ENCODE peak calls at places on chromosomes 5 and 9, in five cellular contexts. X is cardiac muscle cell, O is EL, I is GM19239, E is brain pericyte. W is an unnamed sample.

GRCh38 chr5:140366770-140367630 is 7.0 kb downstream of the SLC4A9 start:
- DNase-seq in X (no peak), E (no peak), O (no peak), I (no peak), W (no peak)

GRCh38 chr9:131483319-131484050 is 19.2 kb upstream of the POMT1 start:
- DNase-seq in O (no peak), E (no peak), X (no peak), I (no peak), W (no peak)

GRCh38 chr9:12718482-12719026 is 25.4 kb downstream of the TYRP1 start:
- DNase-seq in O (peak), E (no peak), X (peak), I (no peak), W (no peak)

GRCh38 chr9:96317335-96317980 is 15.5 kb upstream of the HSD17B3 start:
- DNase-seq in X (peak), E (peak), O (peak), I (no peak), W (peak)

GRCh38 chr5:98464737-98465330 is 308.6 kb upstream of the RGMB start:
- DNase-seq in E (no peak), I (no peak), O (no peak), X (no peak), W (no peak)

GRCh38 chr5:18745988-18746615 is 1111.8 kb downstream of the TAF11L14 start:
- DNase-seq in O (peak), I (peak), X (no peak), E (no peak), W (peak)

GRCh38 chr5:112957970-112958773 is 18.4 kb upstream of the DCP2 start:
- DNase-seq in I (peak), X (no peak), E (peak), O (peak), W (peak)

GRCh38 chr5:132451387-132451786 is 39.2 kb downstream of the IRF1 start:
- DNase-seq in E (no peak), X (no peak), O (no peak), I (no peak), W (no peak)

GRCh38 chr5:50717615-50718014 is 51.2 kb downstream of the PARP8 start:
- DNase-seq in I (peak), X (no peak), O (no peak), E (no peak), W (no peak)

GRCh38 chr5:171537463-171537862 is 118.0 kb downstream of the FGF18 start:
- DNase-seq in E (no peak), O (peak), I (no peak), X (no peak), W (no peak)

GRCh38 chr5:135979510-135979909 is 24.7 kb upstream of the LECT2 start:
- DNase-seq in I (no peak), X (no peak), O (peak), E (peak), W (no peak)

GRCh38 chr5:130992095-130992494 is 173.0 kb downstream of the HINT1 start:
- DNase-seq in I (no peak), E (no peak), O (peak), X (no peak), W (no peak)

GRCh38 chr5:68464424-68464823 is 248.9 kb downstream of the PIK3R1 start:
- DNase-seq in E (peak), I (no peak), X (no peak), O (peak), W (no peak)

GRCh38 chr5:86909461-86909881 is 291.7 kb downstream of the COX7C start:
- DNase-seq in O (peak), I (no peak), X (no peak), E (no peak), W (no peak)

GRCh38 chr5:30749971-30750370 is 443.5 kb upstream of the CDH6 start:
- DNase-seq in I (no peak), O (no peak), E (no peak), X (no peak), W (no peak)

GRCh38 chr9:132128191-132128590 is 33.7 kb upstream of the NTNG2 start:
- DNase-seq in E (no peak), O (no peak), I (no peak), X (no peak), W (no peak)

GRCh38 chr5:131545856-131546255 is 89.2 kb downstream of the RAPGEF6 start:
- DNase-seq in X (no peak), I (no peak), E (no peak), O (peak), W (no peak)

GRCh38 chr5:56166671-56167070 is 66.5 kb downstream of the ANKRD55 start:
- DNase-seq in I (no peak), E (no peak), X (no peak), O (peak), W (no peak)

GRCh38 chr9:91740713-91741112 is 209.3 kb downstream of the ROR2 start:
- DNase-seq in E (no peak), O (peak), X (no peak), I (no peak), W (no peak)

GRCh38 chr5:173855162-173855994 is 32.8 kb upstream of the CPEB4 start:
- DNase-seq in I (no peak), E (no peak), O (no peak), X (peak), W (no peak)

GRCh38 chr9:4700093-4700492 is 20.7 kb downstream of the CDC37L1 start:
- DNase-seq in X (no peak), O (no peak), E (no peak), I (no peak), W (no peak)

GRCh38 chr5:124932791-124933600 is 186.6 kb upstream of the ZNF608 start:
- DNase-seq in I (no peak), E (no peak), X (no peak), O (peak), W (no peak)

GRCh38 chr9:131641618-131642495 is 96.5 kb downstream of the PRRT1B start:
- DNase-seq in I (no peak), O (peak), X (no peak), E (peak), W (no peak)

GRCh38 chr5:146427619-146427997 is 19.5 kb upstream of the TCERG1 start:
- DNase-seq in X (no peak), E (no peak), I (no peak), O (no peak), W (no peak)

GRCh38 chr9:88310310-88310980 is 77.8 kb upstream of the SPIN1 start:
- DNase-seq in O (no peak), X (no peak), I (no peak), E (no peak), W (no peak)

GRCh38 chr9:137293094-137293481 is 9.0 kb downstream of the NRARP start:
- DNase-seq in E (no peak), I (no peak), X (no peak), O (no peak), W (no peak)

GRCh38 chr5:17405976-17406876 is 91.8 kb upstream of the TAF11L2 start:
- DNase-seq in I (no peak), X (no peak), E (no peak), O (peak), W (no peak)

W was measured in germinal center.